ENCODE peak calls at places on chromosomes 13 and 19, in six cellular contexts. One of them, this sample, is unnamed.

GRCh38 chr19:18392417-18392816 is 5.0 kb downstream of the LRRC25 start:
- DNase-seq in ovary: peak; percentile 34
- DNase-seq in A549: no peak
- DNase-seq in HepG2: no peak
- DNase-seq in stomach: peak; percentile 86
- DNase-seq in tibial nerve: peak; percentile 36
- DNase-seq in this sample: no peak

GRCh38 chr13:33571618-33572017 is 246.3 kb upstream of the RFC3 start:
- DNase-seq in ovary: no peak
- DNase-seq in A549: no peak
- DNase-seq in HepG2: no peak
- DNase-seq in stomach: no peak
- DNase-seq in tibial nerve: no peak
- DNase-seq in this sample: no peak

GRCh38 chr13:32426191-32426980 is 1.5 kb downstream of the N4BP2L1 start:
- DNase-seq in ovary: no peak
- DNase-seq in A549: no peak
- DNase-seq in HepG2: no peak
- DNase-seq in stomach: no peak
- DNase-seq in tibial nerve: peak; percentile 17
- DNase-seq in this sample: no peak

GRCh38 chr13:111326981-111327642 is 6.7 kb downstream of the TEX29 start:
- DNase-seq in ovary: no peak
- DNase-seq in A549: no peak
- DNase-seq in HepG2: no peak
- DNase-seq in stomach: no peak
- DNase-seq in tibial nerve: no peak
- DNase-seq in this sample: no peak

GRCh38 chr13:55219538-55219937 is 1921.2 kb upstream of the PRR20A start:
- DNase-seq in ovary: no peak
- DNase-seq in A549: no peak
- DNase-seq in HepG2: no peak
- DNase-seq in stomach: no peak
- DNase-seq in tibial nerve: no peak
- DNase-seq in this sample: no peak

GRCh38 chr19:18322318-18322758 is 538 bp downstream of the LSM4 start:
- DNase-seq in ovary: peak; percentile 45
- DNase-seq in A549: peak; percentile 66
- DNase-seq in HepG2: peak; percentile 74
- DNase-seq in stomach: peak; percentile 55
- DNase-seq in tibial nerve: no peak
- DNase-seq in this sample: no peak

GRCh38 chr19:38685666-38686529 is 38.4 kb downstream of the ACTN4 start:
- DNase-seq in ovary: no peak
- DNase-seq in A549: peak; percentile 94
- DNase-seq in HepG2: peak; percentile 65
- DNase-seq in stomach: no peak
- DNase-seq in tibial nerve: no peak
- DNase-seq in this sample: no peak

GRCh38 chr19:3061214-3062161 is 807 bp downstream of the TLE5 start:
- DNase-seq in ovary: peak; percentile 78
- DNase-seq in A549: no peak
- DNase-seq in HepG2: no peak
- DNase-seq in stomach: peak; percentile 52
- DNase-seq in tibial nerve: no peak
- DNase-seq in this sample: no peak

GRCh38 chr19:3284759-3285646 is 60.5 kb downstream of the CELF5 start:
- DNase-seq in ovary: peak; percentile 99
- DNase-seq in A549: peak; percentile 56
- DNase-seq in HepG2: peak; percentile 87
- DNase-seq in stomach: peak; percentile 98
- DNase-seq in tibial nerve: no peak
- DNase-seq in this sample: peak; percentile 91

GRCh38 chr13:75492389-75492788 is 10.4 kb upstream of the TBC1D4 start:
- DNase-seq in ovary: no peak
- DNase-seq in A549: no peak
- DNase-seq in HepG2: no peak
- DNase-seq in stomach: no peak
- DNase-seq in tibial nerve: no peak
- DNase-seq in this sample: no peak

GRCh38 chr13:112068531-112069062 is 1.6 kb downstream of the SOX1 start:
- DNase-seq in ovary: no peak
- DNase-seq in A549: no peak
- DNase-seq in HepG2: no peak
- DNase-seq in stomach: no peak
- DNase-seq in tibial nerve: no peak
- DNase-seq in this sample: peak; percentile 59

GRCh38 chr13:109779074-109779473 is 7.3 kb downstream of the IRS2 start:
- DNase-seq in ovary: no peak
- DNase-seq in A549: no peak
- DNase-seq in HepG2: no peak
- DNase-seq in stomach: no peak
- DNase-seq in tibial nerve: no peak
- DNase-seq in this sample: no peak

DNA sequence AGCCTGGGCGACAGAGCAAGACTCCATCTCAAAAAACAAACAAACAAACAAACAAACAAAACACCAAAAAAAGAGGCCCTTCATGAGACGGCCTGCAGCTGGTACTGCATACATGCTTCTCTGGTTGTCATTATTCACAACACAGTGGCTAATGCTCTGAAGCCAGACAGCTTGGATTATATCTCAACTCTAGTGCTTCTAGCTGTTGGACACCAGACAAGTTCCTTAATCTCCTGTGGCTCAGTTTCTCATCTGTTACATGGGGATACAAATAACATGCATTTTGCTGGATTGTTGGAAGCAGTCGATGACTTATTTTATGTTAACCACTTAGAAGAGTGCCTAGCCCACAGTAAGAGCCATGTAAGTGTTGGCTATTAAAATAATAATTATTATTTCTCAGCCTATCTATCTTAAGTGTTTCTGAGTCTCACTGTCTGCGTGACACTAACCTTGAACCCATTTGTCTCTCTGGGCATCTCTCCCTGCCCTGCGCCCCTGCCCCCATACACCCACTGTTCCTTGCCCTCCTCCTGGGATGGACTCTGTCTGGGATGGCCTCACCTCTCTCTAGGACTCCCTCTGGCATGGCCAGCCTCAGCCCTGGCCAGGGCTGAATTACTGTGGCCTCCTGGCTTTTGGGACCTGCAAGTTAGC is 3.1 kb upstream of the JUNB start:
- DNase-seq in ovary: no peak
- DNase-seq in A549: no peak
- DNase-seq in HepG2: no peak
- DNase-seq in stomach: no peak
- DNase-seq in tibial nerve: no peak
- DNase-seq in this sample: no peak
- H3K27ac ChIP-seq in ovary: peak overlapping the region; percentile 95
- H3K27ac ChIP-seq in A549: peak overlapping the region; percentile 96
- H3K27ac ChIP-seq in HepG2: no peak overlapping the region
- H3K27ac ChIP-seq in stomach: peak overlapping the region; percentile 92
- H3K27ac ChIP-seq in tibial nerve: peak overlapping the region; percentile 100
- H3K27ac ChIP-seq in this sample: peak overlapping the region; percentile 97

GRCh38 chr19:16888629-16889371 is at the start of gene F2RL3:
- DNase-seq in ovary: peak; percentile 57
- DNase-seq in A549: no peak
- DNase-seq in HepG2: no peak
- DNase-seq in stomach: peak; percentile 38
- DNase-seq in tibial nerve: no peak
- DNase-seq in this sample: no peak
- TF ChIP-seq EP300 in ovary: no peak
- TF ChIP-seq EP300 in A549: no peak
- TF ChIP-seq EP300 in HepG2: no peak
- TF ChIP-seq EP300 in stomach: no peak
- TF ChIP-seq EP300 in tibial nerve: no peak
- TF ChIP-seq EP300 in this sample: no peak

DNA sequence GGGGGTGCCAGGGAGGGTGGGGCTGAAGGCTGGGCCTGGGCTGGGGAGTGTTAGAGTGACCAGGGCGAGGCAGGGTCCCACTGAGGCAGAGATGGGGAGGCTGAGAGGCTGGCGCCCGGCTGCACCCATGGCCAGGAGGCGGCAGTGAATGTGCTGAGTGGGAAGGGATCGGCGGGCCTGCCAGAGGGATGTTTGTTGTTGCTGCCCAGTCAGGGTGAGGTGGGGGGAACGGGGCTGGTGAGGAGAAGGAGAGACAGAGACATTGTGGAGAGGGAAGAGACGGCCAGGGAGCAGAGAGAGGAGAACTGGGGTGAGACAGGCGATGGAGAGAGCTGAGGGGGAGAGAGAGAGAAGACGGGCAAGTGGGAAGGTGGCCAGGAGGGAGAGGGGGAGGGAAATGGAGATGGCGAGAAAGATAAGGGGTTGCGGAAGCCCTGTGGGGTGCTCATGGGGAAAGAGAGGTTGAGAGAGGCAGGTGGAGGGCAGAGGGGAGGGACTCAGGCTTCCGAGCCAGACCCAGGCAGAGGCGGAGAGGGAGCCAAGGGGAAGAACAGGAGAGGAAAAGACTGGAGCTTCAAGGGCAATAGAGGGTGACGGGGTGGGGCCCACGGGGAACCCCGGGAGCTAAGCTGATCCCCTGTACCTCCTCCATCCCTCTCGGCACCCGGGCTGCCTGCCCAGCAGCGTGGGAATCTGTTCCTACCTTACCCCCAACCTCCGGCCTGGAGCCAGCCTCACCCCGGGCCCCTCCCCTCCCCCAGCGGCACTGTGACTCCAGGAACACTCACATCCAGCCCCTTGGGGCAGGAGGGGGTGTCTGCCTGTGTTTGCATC is 690 bp upstream of the B3GNT8 start:
- DNase-seq in ovary: peak; percentile 42
- DNase-seq in A549: no peak
- DNase-seq in HepG2: no peak
- DNase-seq in stomach: no peak
- DNase-seq in tibial nerve: peak; percentile 20
- DNase-seq in this sample: no peak
- TF ChIP-seq CTCF in ovary: no peak
- TF ChIP-seq CTCF in A549: no peak
- TF ChIP-seq CTCF in HepG2: peak; percentile 19
- TF ChIP-seq CTCF in stomach: no peak
- TF ChIP-seq CTCF in tibial nerve: no peak
- TF ChIP-seq CTCF in this sample: no peak

DNA sequence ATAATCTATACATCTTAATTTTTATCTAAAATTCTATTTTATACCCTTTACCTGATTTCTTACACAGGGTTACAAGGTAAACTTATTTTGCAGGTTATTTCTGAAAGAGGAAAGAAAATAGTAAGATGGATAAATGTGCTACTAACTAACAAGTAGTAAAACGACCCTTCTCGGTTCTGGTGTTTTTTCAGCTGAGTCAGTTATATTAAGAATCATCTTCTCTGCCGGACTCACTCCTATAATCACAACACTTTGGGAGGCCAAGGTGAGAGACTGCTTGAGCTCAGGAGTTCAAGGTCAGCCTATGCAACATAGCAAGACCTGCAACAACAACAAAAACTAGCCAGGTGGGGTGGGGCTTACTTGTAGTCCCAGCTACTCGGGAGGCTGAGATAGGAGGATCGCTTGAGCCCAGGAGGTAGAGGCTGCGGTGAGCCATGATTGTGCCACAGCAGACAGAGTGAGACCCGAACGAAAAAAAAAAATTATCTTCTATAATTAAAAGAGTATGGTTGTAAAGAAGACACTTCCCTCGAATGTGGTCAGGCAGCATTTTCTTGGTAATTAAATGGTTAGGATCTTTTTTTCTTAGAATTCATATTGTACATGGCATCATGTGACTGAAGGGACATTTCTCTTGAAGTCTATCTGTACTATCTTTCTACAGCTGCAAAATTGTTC is 27.9 kb upstream of the RCBTB2 start:
- DNase-seq in ovary: no peak
- DNase-seq in A549: no peak
- DNase-seq in HepG2: no peak
- DNase-seq in stomach: no peak
- DNase-seq in tibial nerve: no peak
- DNase-seq in this sample: no peak
- H3K27ac ChIP-seq in ovary: no peak overlapping the region
- H3K27ac ChIP-seq in A549: no peak overlapping the region
- H3K27ac ChIP-seq in HepG2: no peak overlapping the region
- H3K27ac ChIP-seq in stomach: no peak overlapping the region
- H3K27ac ChIP-seq in tibial nerve: no peak overlapping the region
- H3K27ac ChIP-seq in this sample: no peak overlapping the region

GRCh38 chr19:46487802-46488445 is 7.7 kb downstream of the PNMA8B start:
- DNase-seq in ovary: peak; percentile 87
- DNase-seq in A549: peak; percentile 86
- DNase-seq in HepG2: peak; percentile 46
- DNase-seq in stomach: peak; percentile 83
- DNase-seq in tibial nerve: peak; percentile 80
- DNase-seq in this sample: peak; percentile 87
- TF ChIP-seq EP300 in ovary: no peak
- TF ChIP-seq EP300 in A549: no peak
- TF ChIP-seq EP300 in HepG2: no peak
- TF ChIP-seq EP300 in stomach: no peak
- TF ChIP-seq EP300 in tibial nerve: no peak
- TF ChIP-seq EP300 in this sample: no peak

GRCh38 chr13:74015137-74015536 is 119.1 kb downstream of the KLF12 start:
- DNase-seq in ovary: no peak
- DNase-seq in A549: peak; percentile 4
- DNase-seq in HepG2: no peak
- DNase-seq in stomach: no peak
- DNase-seq in tibial nerve: no peak
- DNase-seq in this sample: no peak
- TF ChIP-seq CTCF in ovary: no peak
- TF ChIP-seq CTCF in A549: peak; percentile 6
- TF ChIP-seq CTCF in HepG2: no peak
- TF ChIP-seq CTCF in stomach: peak; percentile 28
- TF ChIP-seq CTCF in tibial nerve: no peak
- TF ChIP-seq CTCF in this sample: no peak

GRCh38 chr19:36573948-36574726 is 1.0 kb upstream of the ZNF529 start:
- DNase-seq in ovary: no peak
- DNase-seq in A549: no peak
- DNase-seq in HepG2: peak; percentile 13
- DNase-seq in stomach: peak; percentile 26
- DNase-seq in tibial nerve: no peak
- DNase-seq in this sample: no peak
- H3K27ac ChIP-seq in ovary: no peak overlapping the region
- H3K27ac ChIP-seq in A549: peak overlapping the region; percentile 72
- H3K27ac ChIP-seq in HepG2: peak overlapping the region; percentile 78
- H3K27ac ChIP-seq in stomach: peak overlapping the region; percentile 83
- H3K27ac ChIP-seq in tibial nerve: peak overlapping the region; percentile 95
- H3K27ac ChIP-seq in this sample: peak overlapping the region; percentile 85

DNA sequence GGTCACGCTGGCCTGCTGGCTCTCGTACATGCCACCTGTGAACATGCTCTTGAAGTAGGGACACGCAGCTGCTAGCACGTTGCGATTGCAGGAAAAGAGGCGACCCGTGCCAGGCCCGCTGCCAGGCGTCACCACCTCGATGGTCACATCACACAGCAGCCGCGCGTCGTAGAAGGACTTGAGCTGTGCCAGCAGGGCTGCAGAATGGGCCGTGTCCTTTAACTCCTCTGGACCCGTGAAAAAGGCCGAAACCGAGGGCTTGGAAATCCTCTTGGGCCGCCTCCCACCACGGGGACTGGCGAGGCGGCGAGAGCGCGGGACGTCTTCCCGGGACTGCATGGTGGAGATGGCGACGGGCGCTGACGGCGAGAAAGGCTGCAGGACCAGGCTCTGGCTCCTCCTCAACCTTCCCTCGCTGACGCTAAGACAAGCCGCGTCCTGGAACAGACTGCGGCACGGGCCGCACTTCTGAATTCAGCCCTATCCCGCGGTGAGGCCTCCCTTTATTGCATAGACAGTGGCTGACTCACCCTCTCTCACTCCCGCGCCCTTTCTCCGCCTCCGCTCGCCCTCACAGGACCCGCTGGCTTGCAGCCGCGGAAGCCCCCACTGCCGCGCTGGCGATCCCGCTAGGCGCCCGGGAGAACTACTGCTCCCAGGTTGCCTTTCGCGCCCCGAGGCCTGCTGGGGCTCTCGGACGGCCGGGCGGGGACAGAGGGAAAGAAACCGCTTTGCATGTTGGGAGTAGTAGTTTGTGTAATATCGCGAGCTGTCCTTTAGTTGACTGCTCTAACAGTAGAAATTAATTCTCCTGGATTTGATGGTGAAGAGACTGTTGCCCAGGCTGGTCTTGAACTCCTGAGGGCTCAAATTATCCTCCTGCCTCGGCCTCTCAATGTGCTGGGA is at the start of gene KBTBD7:
- DNase-seq in ovary: peak; percentile 94
- DNase-seq in A549: peak; percentile 64
- DNase-seq in HepG2: peak; percentile 91
- DNase-seq in stomach: peak; percentile 92
- DNase-seq in tibial nerve: peak; percentile 84
- DNase-seq in this sample: peak; percentile 94
- TF ChIP-seq EP300 in ovary: no peak
- TF ChIP-seq EP300 in A549: no peak
- TF ChIP-seq EP300 in HepG2: peak; percentile 44
- TF ChIP-seq EP300 in stomach: no peak
- TF ChIP-seq EP300 in tibial nerve: peak; percentile 77
- TF ChIP-seq EP300 in this sample: no peak

This sample was measured in suprapubic skin.